ENCODE peak calls at places on chromosomes 1 and 21, in six cellular contexts. V is astrocyte of the cerebellum, P is endothelial cell, Y is stomach, A is epithelial cell of proximal tubule, E is glutamatergic neuron. R is an unnamed sample.

GRCh38 chr1:234065794-234066447 is 161.4 kb downstream of the SLC35F3 start:
- DNase-seq in V (peak; percentile 24), P (peak; percentile 91), Y (peak; percentile 86), A (peak; percentile 26), E (peak; percentile 92), R (peak; percentile 86)

GRCh38 chr1:65423884-65424655 is 3.6 kb downstream of the LEPR start:
- DNase-seq in V (peak; percentile 74), P (no peak), Y (no peak), A (peak; percentile 93), E (no peak), R (peak; percentile 29)

GRCh38 chr21:36773995-36774394 is 75.1 kb downstream of the SIM2 start:
- DNase-seq in V (no peak), P (no peak), Y (no peak), A (no peak), E (no peak), R (no peak)

GRCh38 chr1:205360166-205360565 is 3.4 kb upstream of the KLHDC8A start:
- DNase-seq in V (no peak), P (no peak), Y (no peak), A (no peak), E (peak; percentile 63), R (no peak)

GRCh38 chr1:78779831-78780230 is 130.2 kb downstream of the IFI44 start:
- DNase-seq in V (peak; percentile 32), P (no peak), Y (no peak), A (no peak), E (no peak), R (no peak)

GRCh38 chr21:45876381-45877159 is 105.0 kb upstream of the COL6A1 start:
- DNase-seq in V (no peak), P (no peak), Y (no peak), A (no peak), E (no peak), R (no peak)

GRCh38 chr1:228494044-228494353 is 6.8 kb downstream of the RNF187 start:
- DNase-seq in V (no peak), P (no peak), Y (no peak), A (no peak), E (no peak), R (no peak)

GRCh38 chr1:220473440-220473839 is 54.5 kb upstream of the MARK1 start:
- DNase-seq in V (no peak), P (no peak), Y (no peak), A (no peak), E (no peak), R (no peak)

GRCh38 chr21:26966978-26967913 is at the start of gene ADAMTS5:
- DNase-seq in V (no peak), P (peak; percentile 60), Y (peak; percentile 25), A (peak; percentile 71), E (peak; percentile 73), R (peak; percentile 1)

GRCh38 chr1:97565886-97566285 is 354.9 kb downstream of the DPYD start:
- DNase-seq in V (no peak), P (no peak), Y (no peak), A (no peak), E (no peak), R (no peak)

GRCh38 chr1:194843077-194843476 is 1656.7 kb upstream of the B3GALT2 start:
- DNase-seq in V (no peak), P (no peak), Y (no peak), A (no peak), E (no peak), R (no peak)

GRCh38 chr1:111852216-111852615 is 96.5 kb downstream of the DDX20 start:
- DNase-seq in V (no peak), P (no peak), Y (no peak), A (no peak), E (peak; percentile 34), R (no peak)

GRCh38 chr1:91850708-91851107 is 35.2 kb downstream of the TGFBR3 start:
- DNase-seq in V (no peak), P (no peak), Y (no peak), A (no peak), E (no peak), R (no peak)

GRCh38 chr1:97094257-97094972 is 372.8 kb downstream of the PTBP2 start:
- DNase-seq in V (no peak), P (no peak), Y (no peak), A (no peak), E (no peak), R (no peak)

GRCh38 chr21:36587388-36587787 is 107.5 kb upstream of the CLDN14 start:
- DNase-seq in V (no peak), P (no peak), Y (no peak), A (no peak), E (no peak), R (no peak)

GRCh38 chr1:21289700-21290545 is at the start of gene ECE1:
- DNase-seq in V (no peak), P (peak; percentile 62), Y (peak; percentile 60), A (no peak), E (peak; percentile 60), R (peak; percentile 46)

GRCh38 chr1:167991546-167991945 is 54.7 kb upstream of the MPC2 start:
- DNase-seq in V (no peak), P (no peak), Y (no peak), A (no peak), E (no peak), R (no peak)

GRCh38 chr1:167983797-167984196 is 46.9 kb upstream of the MPC2 start:
- DNase-seq in V (no peak), P (no peak), Y (no peak), A (no peak), E (no peak), R (no peak)

GRCh38 chr1:167981933-167982332 is 45.1 kb upstream of the MPC2 start:
- DNase-seq in V (peak; percentile 11), P (no peak), Y (no peak), A (no peak), E (no peak), R (no peak)

GRCh38 chr1:167984886-167985489 is 48.1 kb upstream of the MPC2 start:
- DNase-seq in V (no peak), P (no peak), Y (no peak), A (no peak), E (no peak), R (peak; percentile 43)

DNA sequence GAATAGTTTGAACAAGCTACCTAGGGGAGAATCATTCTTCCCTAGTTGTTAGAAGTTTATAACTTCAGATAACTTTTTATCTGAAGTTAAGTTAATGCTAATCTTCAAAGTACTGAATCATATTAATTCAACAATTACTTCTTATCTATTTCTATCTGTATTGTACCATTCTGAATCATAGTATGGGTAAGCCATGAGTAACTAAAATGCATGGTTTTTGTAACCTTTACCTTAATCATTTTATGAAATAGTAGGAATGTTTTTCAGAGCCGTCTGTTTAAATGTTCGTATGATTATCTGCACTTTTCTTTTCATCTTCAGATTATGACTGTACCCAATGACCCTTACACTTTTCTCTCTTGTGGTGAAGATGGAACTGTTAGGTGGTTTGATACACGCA is 50.3 kb upstream of the MPC2 start:
- DNase-seq in V (no peak), P (no peak), Y (no peak), A (no peak), E (no peak), R (no peak)
- TF ChIP-seq CTCF in V (no peak), P (no peak), Y (no peak), A (no peak), E (no peak), R (no peak)

GRCh38 chr1:32448773-32449456 is 16.0 kb upstream of the ZBTB8B start:
- DNase-seq in V (no peak), P (peak; percentile 12), Y (no peak), A (no peak), E (no peak), R (peak; percentile 44)
- TF ChIP-seq CTCF in V (peak; percentile 9), P (no peak), Y (no peak), A (peak; percentile 17), E (no peak), R (no peak)

GRCh38 chr1:3033795-3034100 is 12.5 kb downstream of the ACTRT2 start:
- DNase-seq in V (no peak), P (no peak), Y (no peak), A (no peak), E (no peak), R (no peak)
- TF ChIP-seq CTCF in V (no peak), P (no peak), Y (no peak), A (no peak), E (no peak), R (no peak)

DNA sequence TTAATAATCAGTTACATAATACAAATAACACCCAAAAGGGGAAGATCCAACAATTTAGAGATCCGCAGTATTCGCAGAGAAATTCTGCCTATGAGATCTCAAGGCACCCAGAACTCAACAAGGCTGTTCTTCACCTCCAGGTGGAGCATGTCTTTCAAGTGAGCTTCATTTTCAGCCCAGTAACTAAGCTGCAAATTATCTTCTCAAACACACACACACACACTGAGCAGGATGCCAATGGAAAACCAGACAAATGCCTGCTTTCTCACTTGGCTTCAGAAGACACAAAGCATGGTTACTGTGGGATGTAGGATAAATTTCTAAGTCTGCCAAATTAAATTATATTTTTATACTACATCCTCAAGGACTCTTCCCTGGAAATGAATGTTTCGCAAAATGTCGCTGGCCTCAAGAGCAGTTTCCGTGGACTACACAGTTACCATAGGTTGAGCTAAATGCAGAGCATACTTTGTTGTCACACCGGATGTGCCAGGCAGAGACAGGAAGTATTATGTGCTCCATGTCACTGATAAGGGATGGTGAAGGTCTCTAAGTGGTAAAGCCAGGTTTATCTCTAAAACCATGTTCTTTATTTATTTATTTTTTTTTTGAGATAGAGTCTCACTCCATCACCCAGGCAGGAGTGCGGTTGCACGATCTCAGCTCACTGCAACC is 30.3 kb downstream of the UBR4 start:
- DNase-seq in V (peak; percentile 16), P (peak; percentile 20), Y (no peak), A (no peak), E (no peak), R (peak; percentile 49)
- TF ChIP-seq CTCF in V (peak; percentile 48), P (peak; percentile 16), Y (no peak), A (peak; percentile 47), E (peak; percentile 23), R (peak; percentile 45)

GRCh38 chr1:183433703-183434102 is 15.5 kb upstream of the NMNAT2 start:
- DNase-seq in V (no peak), P (no peak), Y (no peak), A (no peak), E (no peak), R (no peak)

GRCh38 chr1:183431840-183432547 is 13.8 kb upstream of the NMNAT2 start:
- DNase-seq in V (no peak), P (no peak), Y (no peak), A (no peak), E (no peak), R (no peak)

GRCh38 chr1:183432548-183432875 is 14.3 kb upstream of the NMNAT2 start:
- DNase-seq in V (no peak), P (no peak), Y (no peak), A (no peak), E (no peak), R (no peak)

GRCh38 chr1:183438060-183438459 is 19.9 kb upstream of the NMNAT2 start:
- DNase-seq in V (no peak), P (no peak), Y (no peak), A (no peak), E (no peak), R (no peak)

GRCh38 chr1:183435497-183435896 is 17.3 kb upstream of the NMNAT2 start:
- DNase-seq in V (no peak), P (no peak), Y (no peak), A (no peak), E (no peak), R (no peak)
- TF ChIP-seq CTCF in V (no peak), P (no peak), Y (no peak), A (no peak), E (no peak), R (no peak)

GRCh38 chr1:83583351-83584014 is 415.4 kb downstream of the TTLL7 start:
- DNase-seq in V (no peak), P (no peak), Y (no peak), A (no peak), E (no peak), R (peak; percentile 35)
- TF ChIP-seq CTCF in V (no peak), P (no peak), Y (no peak), A (peak; percentile 24), E (no peak), R (no peak)

GRCh38 chr1:183580281-183580682 is 10.0 kb downstream of the NCF2 start:
- DNase-seq in V (no peak), P (peak; percentile 59), Y (no peak), A (no peak), E (no peak), R (peak; percentile 40)
- TF ChIP-seq CTCF in V (no peak), P (no peak), Y (no peak), A (peak; percentile 50), E (no peak), R (no peak)

R was measured in activated CD8-positive, alpha-beta T cell treated with anti-CD3 and anti-CD28 coated beads for 36 hours.